ENCODE peak calls at places on chromosomes 1 and 21, in nine cellular contexts. T is A549, S is esophagus muscularis mucosa, F is HepG2, R is transverse colon, E is ovary, K is tibial nerve, X is upper lobe of left lung, W is K562. Z is an unnamed sample.

GRCh38 chr1:47023268-47024137 is at the start of gene CYP4X1:
- DNase-seq in W (no peak), R (peak; percentile 14), S (peak; percentile 86), F (no peak), X (peak; percentile 85), K (no peak), T (no peak), E (no peak), Z (peak; percentile 58)

GRCh38 chr1:158830904-158831507 is at the start of gene MNDA:
- DNase-seq in S (no peak), E (no peak), K (no peak), W (no peak), F (no peak), T (no peak), R (no peak), X (no peak), Z (no peak)

GRCh38 chr1:35589516-35590427 is 16.7 kb downstream of the TFAP2E start:
- DNase-seq in F (no peak), W (no peak), K (no peak), E (no peak), T (no peak), X (peak; percentile 46), R (no peak), S (no peak), Z (no peak)

GRCh38 chr1:80155371-80155770 is 1148.8 kb upstream of the ADGRL4 start:
- DNase-seq in K (no peak), T (peak; percentile 11), R (no peak), F (no peak), W (no peak), S (no peak), E (no peak), X (no peak), Z (no peak)

GRCh38 chr1:62022348-62022747 is 172.3 kb upstream of the L1TD1 start:
- DNase-seq in T (no peak), R (no peak), K (no peak), E (no peak), X (no peak), F (no peak), W (no peak), S (no peak), Z (no peak)

GRCh38 chr1:42035205-42035829 is 116.6 kb upstream of the HIVEP3 start:
- DNase-seq in E (peak; percentile 70), K (peak; percentile 27), R (no peak), T (peak; percentile 18), S (no peak), W (peak; percentile 94), F (no peak), X (no peak), Z (peak; percentile 83)

GRCh38 chr1:79575424-79575823 is 568.9 kb upstream of the ADGRL4 start:
- DNase-seq in X (no peak), W (no peak), T (no peak), K (no peak), R (no peak), S (no peak), E (no peak), F (no peak), Z (no peak)

GRCh38 chr21:42443876-42444744 is 40.4 kb downstream of the UBASH3A start:
- DNase-seq in R (peak; percentile 6), T (no peak), W (no peak), E (no peak), X (peak; percentile 58), K (no peak), S (no peak), F (no peak), Z (no peak)

GRCh38 chr1:19338323-19338762 is 26.2 kb downstream of the SLC66A1 start:
- DNase-seq in T (no peak), E (no peak), X (no peak), W (no peak), S (no peak), F (peak; percentile 83), R (no peak), K (no peak), Z (no peak)

GRCh38 chr21:43854773-43855633 is 10.0 kb upstream of the AGPAT3 start:
- DNase-seq in T (no peak), S (no peak), R (no peak), X (no peak), K (no peak), W (peak; percentile 88), E (no peak), F (no peak), Z (no peak)

GRCh38 chr1:7338439-7338838 is 432.7 kb upstream of the VAMP3 start:
- DNase-seq in T (no peak), K (no peak), F (no peak), S (no peak), E (no peak), W (no peak), X (no peak), R (no peak), Z (no peak)

GRCh38 chr1:21594935-21595897 is 73.9 kb downstream of the RAP1GAP start:
- DNase-seq in T (peak; percentile 60), F (peak; percentile 49), K (peak; percentile 26), R (peak; percentile 49), X (no peak), W (peak; percentile 81), E (peak; percentile 26), S (no peak), Z (no peak)

GRCh38 chr1:68958957-68959356 is 462.1 kb upstream of the DEPDC1 start:
- DNase-seq in R (no peak), F (no peak), K (no peak), S (no peak), X (no peak), E (no peak), T (no peak), W (no peak), Z (no peak)
- TF ChIP-seq CTCF in R (no peak), F (no peak), K (no peak), S (no peak), X (no peak), E (no peak), T (no peak), W (no peak), Z (no peak)

GRCh38 chr21:15631342-15631741 is 98.4 kb upstream of the USP25 start:
- DNase-seq in T (peak; percentile 24), K (no peak), F (no peak), E (no peak), X (no peak), S (no peak), W (no peak), R (no peak), Z (no peak)
- TF ChIP-seq EP300 in T (no peak), K (no peak), F (no peak), E (no peak), X (no peak), S (no peak), W (no peak), R (no peak), Z (no peak)

GRCh38 chr1:221712198-221712684 is 29.6 kb downstream of the DUSP10 start:
- DNase-seq in W (peak; percentile 23), E (no peak), T (peak; percentile 75), X (no peak), S (no peak), K (no peak), R (no peak), F (no peak), Z (no peak)

GRCh38 chr1:221711156-221711577 is 30.7 kb downstream of the DUSP10 start:
- DNase-seq in W (no peak), R (no peak), X (no peak), F (no peak), T (no peak), S (no peak), E (no peak), K (no peak), Z (no peak)

GRCh38 chr1:221714227-221715116 is 27.4 kb downstream of the DUSP10 start:
- DNase-seq in X (no peak), F (no peak), S (no peak), T (no peak), K (no peak), E (no peak), W (no peak), R (no peak), Z (no peak)

GRCh38 chr1:221711642-221712041 is 30.2 kb downstream of the DUSP10 start:
- DNase-seq in R (no peak), E (no peak), W (no peak), X (no peak), S (no peak), T (no peak), K (no peak), F (no peak), Z (no peak)

DNA sequence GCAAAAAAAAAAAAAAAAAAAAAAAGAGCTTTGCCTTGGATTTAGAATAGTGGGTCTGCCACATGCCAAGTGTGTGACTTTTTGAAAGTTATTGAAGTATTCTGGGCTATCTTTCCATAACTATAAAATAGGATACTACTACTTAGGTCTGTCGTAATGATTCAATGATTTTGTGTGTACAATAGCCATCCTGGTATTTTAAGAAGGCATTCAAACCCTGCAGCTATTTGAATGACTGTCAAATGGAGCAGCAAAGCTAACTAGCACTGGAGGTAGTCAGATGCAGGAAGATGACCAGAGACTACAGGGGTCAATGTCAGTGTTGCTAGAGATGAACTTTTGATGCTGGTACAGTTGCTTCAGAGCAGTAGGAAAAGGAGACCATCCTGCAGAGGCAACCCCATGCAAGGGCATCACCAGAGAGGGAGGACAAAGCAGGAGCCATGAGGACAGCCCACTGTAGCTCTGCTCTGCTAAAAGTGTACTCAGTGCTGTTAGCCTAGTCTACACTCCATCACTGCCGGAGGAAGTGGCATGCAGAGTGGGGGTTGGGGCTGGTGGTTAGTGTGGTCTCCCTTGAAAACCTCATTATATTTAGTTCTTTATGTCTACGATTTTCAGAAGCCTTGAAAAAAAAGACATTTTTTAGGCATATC is 29.0 kb downstream of the DUSP10 start:
- DNase-seq in K (no peak), S (no peak), E (no peak), X (no peak), W (no peak), R (peak; percentile 64), F (no peak), T (no peak), Z (no peak)
- TF ChIP-seq POLR2A in K (no peak), S (no peak), E (no peak), X (no peak), W (no peak), R (no peak), F (no peak), T (no peak), Z (no peak)

DNA sequence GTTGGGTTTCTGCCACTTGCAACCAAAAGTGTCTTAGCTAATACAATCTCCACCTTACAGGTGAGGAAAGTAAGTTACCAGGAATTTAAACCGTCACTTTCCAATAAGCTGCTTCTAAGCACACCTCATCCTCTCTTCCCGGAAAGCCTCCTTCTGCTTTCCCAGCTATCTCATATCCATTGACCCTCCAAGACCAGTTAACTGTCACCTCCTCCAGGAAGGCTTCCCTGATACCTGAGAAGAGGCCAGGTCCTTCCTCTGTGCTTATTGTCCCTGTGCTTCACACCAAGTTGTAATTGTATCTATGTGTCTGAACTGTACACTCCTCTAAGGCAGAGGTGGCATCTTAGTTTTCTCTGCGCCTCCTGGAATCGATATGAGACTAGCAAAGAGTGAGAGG is 11.2 kb upstream of the MATN1 start:
- DNase-seq in T (no peak), K (no peak), S (no peak), R (no peak), F (no peak), X (no peak), W (no peak), E (no peak), Z (no peak)
- TF ChIP-seq CTCF in T (no peak), K (no peak), S (no peak), R (no peak), F (no peak), X (no peak), W (no peak), E (no peak), Z (no peak)